ENCODE peak calls at places on chromosomes 16 and 17, in eight cellular contexts. V is HTR-8/SVneo, B is HT1080, P is PC-3, U is esophagus squamous epithelium, G is cardiac fibroblast, E is Peyer's patch, K is GM10248. Q is an unnamed sample.

GRCh38 chr17:59842901-59843652 is 49.7 kb downstream of the TUBD1 start:
- DNase-seq in G (peak; percentile 99), B (peak; percentile 90), P (peak; percentile 98), K (peak; percentile 39), U (no peak), V (no peak), E (no peak), Q (peak; percentile 96)

GRCh38 chr17:80818871-80819270 is 172.8 kb upstream of the CHMP6 start:
- DNase-seq in E (no peak), K (no peak), B (no peak), P (no peak), V (no peak), U (no peak), G (no peak), Q (no peak)

GRCh38 chr17:49132699-49133364 is at the start of gene B4GALNT2:
- DNase-seq in K (no peak), V (no peak), E (no peak), B (no peak), P (peak; percentile 49), G (no peak), U (no peak), Q (no peak)

GRCh38 chr16:65546353-65546791 is 424.5 kb upstream of the CDH11 start:
- DNase-seq in B (no peak), G (no peak), E (no peak), K (no peak), V (no peak), U (no peak), P (no peak), Q (peak; percentile 52)

GRCh38 chr16:51154271-51155171 is 3.5 kb upstream of the SALL1 start:
- DNase-seq in V (no peak), E (no peak), G (no peak), U (no peak), B (no peak), P (no peak), K (no peak), Q (no peak)

GRCh38 chr16:30761427-30761927 is 385 bp downstream of the CFAP119 start:
- DNase-seq in K (peak; percentile 69), E (peak; percentile 66), U (no peak), G (peak; percentile 24), P (peak; percentile 28), B (peak; percentile 41), V (no peak), Q (no peak)

GRCh38 chr17:50153650-50154575 is 3.4 kb upstream of the PPP1R9B start:
- DNase-seq in U (no peak), E (no peak), G (no peak), K (no peak), B (no peak), V (no peak), P (peak; percentile 55), Q (peak; percentile 53)

GRCh38 chr16:68363847-68364600 is 53.2 kb downstream of the PRMT7 start:
- DNase-seq in K (no peak), V (no peak), B (no peak), G (peak; percentile 9), E (no peak), U (no peak), P (no peak), Q (no peak)

GRCh38 chr17:76951375-76951905 is 83.2 kb downstream of the MGAT5B start:
- DNase-seq in P (no peak), G (no peak), K (no peak), E (no peak), V (no peak), U (no peak), B (no peak), Q (no peak)

GRCh38 chr17:78144736-78145641 is 1.2 kb upstream of the C17orf99 start:
- DNase-seq in P (peak; percentile 65), V (no peak), E (no peak), B (no peak), K (no peak), U (no peak), G (no peak), Q (no peak)

GRCh38 chr17:16215965-16216316 is 607 bp upstream of the NCOR1 start:
- DNase-seq in E (peak; percentile 47), V (no peak), G (no peak), P (peak; percentile 31), B (no peak), U (no peak), K (peak; percentile 38), Q (no peak)

GRCh38 chr16:64983226-64983625 is 138.6 kb downstream of the CDH11 start:
- DNase-seq in U (no peak), E (no peak), B (no peak), K (no peak), G (no peak), P (no peak), V (no peak), Q (no peak)

GRCh38 chr16:15403392-15403995 is 7.9 kb downstream of the MPV17L start:
- DNase-seq in E (no peak), V (no peak), U (no peak), P (peak; percentile 5), B (peak; percentile 20), G (peak; percentile 13), K (no peak), Q (peak; percentile 19)

GRCh38 chr16:58464916-58465731 is 34.8 kb upstream of the NDRG4 start:
- DNase-seq in G (no peak), P (no peak), K (no peak), U (no peak), E (no peak), B (no peak), V (peak; percentile 66), Q (no peak)

GRCh38 chr17:29590979-29591736 is 1.7 kb upstream of the GIT1 start:
- DNase-seq in K (peak; percentile 50), B (peak; percentile 83), P (no peak), V (peak; percentile 80), E (peak; percentile 53), U (no peak), G (peak; percentile 52), Q (no peak)

GRCh38 chr17:28711723-28712036 is at the start of gene PROCA1:
- DNase-seq in V (no peak), E (no peak), G (no peak), B (no peak), K (peak; percentile 45), U (no peak), P (no peak), Q (no peak)

GRCh38 chr16:2720063-2720455 is at the start of gene PRSS27:
- DNase-seq in P (no peak), G (no peak), E (no peak), V (no peak), K (no peak), U (no peak), B (no peak), Q (no peak)

GRCh38 chr17:64418506-64419339 is 28.1 kb upstream of the PECAM1 start:
- DNase-seq in P (peak; percentile 87), B (peak; percentile 61), K (peak; percentile 63), U (no peak), G (peak; percentile 91), V (peak; percentile 73), E (no peak), Q (peak; percentile 73)

GRCh38 chr17:40534431-40535189 is 30.7 kb downstream of the CCR7 start:
- DNase-seq in G (no peak), K (no peak), V (no peak), U (no peak), E (no peak), P (no peak), B (no peak), Q (no peak)

GRCh38 chr16:68382296-68382718 is 66.0 kb downstream of the SMPD3 start:
- DNase-seq in U (no peak), B (no peak), G (no peak), E (peak; percentile 40), P (no peak), V (no peak), K (peak; percentile 65), Q (no peak)

GRCh38 chr16:50297301-50298074 is 31.1 kb downstream of the ADCY7 start:
- DNase-seq in B (no peak), K (no peak), E (no peak), P (no peak), U (no peak), V (no peak), G (no peak), Q (no peak)

GRCh38 chr16:72501739-72502653 is 330.0 kb upstream of the PMFBP1 start:
- DNase-seq in U (no peak), P (peak; percentile 69), G (peak; percentile 88), K (peak; percentile 61), V (peak; percentile 59), E (no peak), B (peak; percentile 61), Q (peak; percentile 66)

GRCh38 chr17:16286947-16287562 is 66.2 kb downstream of the CENPV start:
- DNase-seq in V (no peak), E (peak; percentile 79), U (no peak), G (peak; percentile 70), K (peak; percentile 69), B (no peak), P (no peak), Q (no peak)

GRCh38 chr17:4249452-4250029 is 14.2 kb downstream of the ANKFY1 start:
- DNase-seq in E (no peak), B (no peak), U (no peak), K (peak; percentile 59), G (peak; percentile 68), V (peak; percentile 53), P (peak; percentile 43), Q (no peak)

GRCh38 chr16:69166946-69167930 is 19.7 kb upstream of the SNTB2 start:
- DNase-seq in G (peak; percentile 58), U (no peak), B (peak; percentile 91), K (no peak), V (no peak), P (peak; percentile 85), E (no peak), Q (no peak)

GRCh38 chr16:88274847-88275246 is 107.9 kb upstream of the ZNF469 start:
- DNase-seq in G (no peak), K (no peak), B (no peak), P (no peak), U (no peak), E (no peak), V (no peak), Q (no peak)

GRCh38 chr16:49731911-49732310 is 124.0 kb downstream of the ZNF423 start:
- DNase-seq in K (no peak), B (no peak), V (no peak), G (no peak), P (no peak), E (no peak), U (no peak), Q (no peak)

GRCh38 chr16:85473909-85474640 is 139.0 kb upstream of the GSE1 start:
- DNase-seq in B (no peak), E (no peak), P (no peak), G (no peak), K (no peak), V (no peak), U (no peak), Q (no peak)

GRCh38 chr17:81837641-81838040 is 2.8 kb upstream of the PPP1R27 start:
- DNase-seq in V (no peak), B (no peak), G (no peak), U (no peak), K (no peak), P (no peak), E (no peak), Q (peak; percentile 57)

GRCh38 chr16:2388139-2388874 is 40.9 kb upstream of the CCNF start:
- DNase-seq in K (no peak), U (no peak), E (no peak), B (no peak), G (no peak), P (no peak), V (no peak), Q (no peak)

GRCh38 chr16:25747160-25747758 is 55.5 kb downstream of the HS3ST4 start:
- DNase-seq in U (no peak), V (no peak), G (no peak), B (no peak), K (no peak), P (peak; percentile 2), E (no peak), Q (no peak)

GRCh38 chr16:30844346-30844670 is 49.6 kb downstream of the BCL7C start:
- DNase-seq in G (no peak), B (no peak), P (no peak), U (no peak), K (no peak), E (no peak), V (no peak), Q (no peak)

GRCh38 chr16:67927131-67927941 is 4.3 kb downstream of the CTRL start:
- DNase-seq in V (no peak), B (no peak), G (no peak), P (no peak), E (no peak), K (no peak), U (no peak), Q (no peak)

GRCh38 chr16:85330694-85331188 is 218.5 kb upstream of the CIBAR2 start:
- DNase-seq in V (peak; percentile 81), G (peak; percentile 80), K (peak; percentile 59), B (peak; percentile 78), P (peak; percentile 71), E (no peak), U (no peak), Q (peak; percentile 92)

Q was measured in H4.